ENCODE peak calls at places on chromosomes 5 and 9, in nine cellular contexts. C is H9, M is body of pancreas, B is thoracic aorta, L is pancreas, D is GM23248, Z is SJSA1, O is vagina, W is aorta. R is an unnamed sample.

GRCh38 chr5:78102498-78102897 is 192.0 kb downstream of the AP3B1 start:
- DNase-seq in D (peak; percentile 1), W (no peak), L (no peak), Z (no peak), O (no peak), C (no peak), M (no peak), B (no peak), R (no peak)

GRCh38 chr9:107733530-107733907 is 243.9 kb upstream of the KLF4 start:
- DNase-seq in M (peak; percentile 23), B (no peak), Z (no peak), C (no peak), D (peak; percentile 65), L (no peak), W (peak; percentile 75), O (no peak), R (no peak)

GRCh38 chr5:11863920-11864319 is 40.3 kb downstream of the CTNND2 start:
- DNase-seq in Z (no peak), W (no peak), C (no peak), L (no peak), O (no peak), B (no peak), D (no peak), M (no peak), R (no peak)

GRCh38 chr5:65062684-65063083 is 294.0 kb downstream of the CWC27 start:
- DNase-seq in W (peak; percentile 72), Z (peak; percentile 60), L (no peak), C (no peak), O (peak; percentile 92), D (peak; percentile 99), B (peak; percentile 27), M (peak; percentile 9), R (no peak)

GRCh38 chr5:10695055-10695649 is 65.9 kb downstream of the DAP start:
- DNase-seq in B (no peak), O (no peak), D (peak; percentile 90), Z (peak; percentile 82), W (peak; percentile 81), L (peak; percentile 76), C (peak; percentile 60), M (peak; percentile 91), R (no peak)

GRCh38 chr9:19498015-19498414 is 89.2 kb downstream of the ACER2 start:
- DNase-seq in W (no peak), O (no peak), B (no peak), C (no peak), M (no peak), Z (no peak), L (no peak), D (peak; percentile 72), R (no peak)

GRCh38 chr5:149666212-149666852 is 63.8 kb upstream of the PPARGC1B start:
- DNase-seq in M (no peak), O (no peak), L (no peak), Z (no peak), C (no peak), W (peak; percentile 63), D (peak; percentile 31), B (no peak), R (no peak)

GRCh38 chr5:9015937-9016270 is 530.0 kb downstream of the SEMA5A start:
- DNase-seq in W (no peak), Z (no peak), M (no peak), C (no peak), D (peak; percentile 32), B (no peak), O (no peak), L (no peak), R (no peak)

GRCh38 chr9:21903380-21903965 is 90.7 kb downstream of the CDKN2A start:
- DNase-seq in M (no peak), L (no peak), Z (no peak), O (no peak), D (no peak), W (no peak), C (no peak), B (no peak), R (no peak)

GRCh38 chr9:21904371-21904770 is 89.8 kb downstream of the CDKN2A start:
- DNase-seq in O (no peak), B (no peak), M (no peak), C (no peak), L (no peak), D (peak; percentile 54), W (no peak), Z (no peak), R (no peak)

GRCh38 chr9:21906878-21907277 is 87.3 kb downstream of the CDKN2A start:
- DNase-seq in W (no peak), O (no peak), D (peak; percentile 7), B (no peak), C (no peak), M (no peak), L (no peak), Z (no peak), R (no peak)

GRCh38 chr9:21904776-21905175 is 89.4 kb downstream of the CDKN2A start:
- DNase-seq in B (no peak), L (no peak), C (no peak), O (no peak), Z (peak; percentile 44), M (no peak), D (no peak), W (no peak), R (no peak)

DNA sequence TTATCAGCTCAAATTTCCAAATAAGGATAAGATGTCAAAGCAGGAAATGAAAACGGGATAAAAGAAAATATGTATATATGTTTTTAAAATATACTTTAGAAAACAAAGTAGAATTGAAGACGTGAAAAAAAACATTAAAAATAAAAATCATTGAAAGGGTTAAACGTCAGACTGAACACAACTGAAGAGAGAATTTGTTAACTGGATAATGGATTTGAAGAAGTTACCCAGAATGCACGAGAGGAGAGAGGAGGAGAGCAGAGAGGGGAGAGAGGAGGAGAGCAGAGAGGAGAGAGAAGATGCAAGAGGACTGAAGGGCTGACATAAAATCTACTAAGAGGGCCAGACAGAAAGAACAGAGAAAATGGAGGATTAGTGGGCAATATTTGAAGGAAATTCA is 88.0 kb downstream of the CDKN2A start:
- DNase-seq in B (no peak), M (no peak), C (no peak), L (no peak), W (no peak), D (no peak), Z (no peak), O (no peak), R (no peak)
- H3K9me3 ChIP-seq in B (peaks cover 12% of the 10 kb centered on the region), M (peaks cover 18% of the 10 kb centered on the region), C (no peaks in the 10 kb centered on the region), L (no peaks in the 10 kb centered on the region), W (peaks cover 6% of the 10 kb centered on the region), D (no peaks in the 10 kb centered on the region), Z (no peaks in the 10 kb centered on the region), O (peaks cover 8% of the 10 kb centered on the region), R (peaks cover 16% of the 10 kb centered on the region)

GRCh38 chr5:135533794-135534193 is 2.0 kb downstream of the NEUROG1 start:
- DNase-seq in Z (peak; percentile 5), W (no peak), C (no peak), B (no peak), D (no peak), M (no peak), O (no peak), L (no peak), R (no peak)

GRCh38 chr5:135535420-135535819 is 344 bp downstream of the NEUROG1 start:
- DNase-seq in O (no peak), W (no peak), B (no peak), Z (peak; percentile 46), C (peak; percentile 65), L (no peak), D (peak; percentile 21), M (no peak), R (no peak)

GRCh38 chr5:135535820-135536801 is at the start of gene NEUROG1:
- DNase-seq in Z (peak; percentile 37), C (peak; percentile 93), D (no peak), B (no peak), W (no peak), M (no peak), L (no peak), O (no peak), R (no peak)

GRCh38 chr5:135534609-135535419 is 950 bp downstream of the NEUROG1 start:
- DNase-seq in O (no peak), W (no peak), D (peak; percentile 16), L (no peak), B (no peak), M (no peak), C (peak; percentile 76), Z (peak; percentile 43), R (no peak)

DNA sequence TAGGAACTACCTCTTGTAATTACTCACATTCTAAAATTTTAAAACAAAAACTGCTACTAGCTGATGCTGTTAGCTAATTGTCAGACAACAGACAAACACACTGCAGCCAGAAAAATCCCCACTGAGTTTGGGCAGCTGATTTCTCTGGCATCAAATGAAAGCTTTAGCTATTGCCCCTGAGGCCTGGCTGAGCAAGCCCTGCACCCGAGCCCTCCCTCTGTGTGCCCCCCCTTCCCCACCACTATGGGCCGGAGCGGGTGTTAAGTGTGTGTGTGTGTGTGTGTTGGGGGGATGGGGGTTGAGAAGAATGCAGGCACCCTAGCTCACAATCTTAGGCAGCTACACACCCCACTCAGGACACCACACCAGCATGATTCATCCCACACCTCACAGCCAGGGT is 2.4 kb downstream of the NEUROG1 start:
- DNase-seq in C (no peak), M (no peak), W (no peak), O (no peak), B (no peak), L (no peak), Z (peak; percentile 27), D (no peak), R (no peak)
- H3K9me3 ChIP-seq in C (peaks cover 7% of the 10 kb centered on the region), M (no peaks in the 10 kb centered on the region), W (no peaks in the 10 kb centered on the region), O (no peaks in the 10 kb centered on the region), B (no peaks in the 10 kb centered on the region), L (no peaks in the 10 kb centered on the region), Z (peaks cover 16% of the 10 kb centered on the region), D (no peaks in the 10 kb centered on the region), R (no peaks in the 10 kb centered on the region)

DNA sequence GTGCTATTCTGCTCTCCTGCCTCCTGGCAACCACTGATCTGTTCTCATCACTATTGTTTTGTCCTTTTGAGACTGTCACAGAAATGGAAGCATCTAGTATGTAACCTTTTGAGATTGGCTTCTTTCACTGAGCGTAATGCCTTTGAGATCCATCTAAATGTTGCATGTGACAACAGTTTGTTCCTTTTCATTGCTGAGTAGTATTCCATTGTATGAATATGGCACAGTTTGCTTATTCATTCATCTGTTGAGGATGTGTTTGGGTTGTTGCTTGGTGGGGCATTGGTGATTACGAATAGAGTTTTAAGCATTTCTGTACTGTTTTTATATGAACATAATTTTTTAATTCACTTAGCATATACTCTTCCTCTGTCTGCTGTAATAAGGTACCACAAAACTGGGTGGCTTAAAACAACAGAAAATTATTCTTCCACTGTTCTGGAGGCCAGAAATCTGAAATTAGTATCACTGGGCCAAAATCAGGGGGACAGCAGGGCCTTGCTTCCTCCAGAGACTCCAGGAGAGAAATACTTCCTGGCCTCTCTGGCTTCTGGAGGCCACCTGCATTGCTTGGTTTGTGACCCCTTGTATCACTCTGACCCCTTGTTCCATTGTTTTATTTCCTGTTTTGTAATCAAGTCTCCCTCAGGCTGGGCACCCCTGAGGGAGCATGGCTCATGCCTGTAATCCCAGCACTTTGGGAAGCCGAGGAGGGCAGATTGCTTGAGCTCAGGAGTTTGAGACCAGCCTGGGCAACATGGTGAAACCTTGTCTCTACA is 53.0 kb downstream of the EXOSC2 start:
- DNase-seq in L (no peak), W (no peak), O (no peak), B (no peak), D (no peak), M (no peak), C (no peak), Z (no peak), R (no peak)
- H3K9me3 ChIP-seq in L (no peaks in the 10 kb centered on the region), W (no peaks in the 10 kb centered on the region), O (no peaks in the 10 kb centered on the region), B (no peaks in the 10 kb centered on the region), D (no peaks in the 10 kb centered on the region), M (no peaks in the 10 kb centered on the region), C (no peaks in the 10 kb centered on the region), Z (no peaks in the 10 kb centered on the region), R (no peaks in the 10 kb centered on the region)

DNA sequence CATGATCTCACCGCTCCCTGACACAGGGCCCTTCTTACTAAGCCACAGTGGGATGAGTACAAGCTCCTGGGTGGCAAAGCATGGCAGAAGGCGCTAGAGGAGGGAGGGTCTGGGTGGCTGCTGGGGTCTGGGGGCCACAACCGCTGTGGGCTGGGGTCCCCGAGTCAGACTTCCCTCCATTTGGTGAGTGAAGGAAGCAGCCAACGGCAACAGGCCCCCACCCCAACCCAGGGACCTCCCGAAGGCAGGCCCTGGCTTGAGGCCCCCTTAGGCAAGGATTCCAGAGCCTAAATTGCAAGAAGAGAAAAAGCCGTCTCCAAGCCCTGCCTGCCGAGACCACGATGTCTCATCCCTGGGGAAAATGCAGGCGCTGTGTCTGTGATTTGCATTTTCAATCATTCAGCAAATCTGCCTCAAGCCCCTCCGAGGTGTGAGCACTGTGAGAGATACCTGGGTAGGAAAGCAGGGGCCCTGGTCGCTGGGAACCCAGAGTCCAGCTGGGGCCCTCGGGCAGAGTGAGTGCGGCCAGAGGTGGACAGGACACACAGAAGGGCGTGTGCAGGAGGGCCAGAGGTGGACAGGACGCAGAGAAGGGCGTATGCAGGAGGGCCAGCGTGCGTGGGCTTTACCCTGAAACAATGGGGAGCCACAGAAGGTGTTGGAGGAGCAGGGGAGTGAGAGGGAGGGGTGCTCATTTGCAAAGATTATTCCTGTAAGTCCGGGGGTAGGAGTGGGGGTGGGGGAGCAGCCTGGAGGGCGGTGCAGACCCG is 135.7 kb downstream of the OLFM1 start:
- DNase-seq in O (no peak), L (no peak), C (no peak), Z (no peak), M (peak; percentile 3), W (peak; percentile 23), D (no peak), B (no peak), R (no peak)
- H3K9me3 ChIP-seq in O (no peaks in the 10 kb centered on the region), L (no peaks in the 10 kb centered on the region), C (no peaks in the 10 kb centered on the region), Z (no peaks in the 10 kb centered on the region), M (no peaks in the 10 kb centered on the region), W (no peaks in the 10 kb centered on the region), D (no peaks in the 10 kb centered on the region), B (no peaks in the 10 kb centered on the region), R (no peaks in the 10 kb centered on the region)

R was measured in CD8-positive, alpha-beta T cell.